ENCODE peak calls at places on chromosomes 13 and 19, in four cellular contexts. M is IMR-90, S is heart right ventricle, G is AG04450. P is an unnamed sample.

GRCh38 chr19:10625762-10626138 is 397 bp downstream of the SLC44A2 start:
- DNase-seq in M (no peak), S (no peak), G (no peak), P (no peak)

GRCh38 chr13:113949546-113949945 is 24.3 kb downstream of the C13orf46 start:
- DNase-seq in M (no peak), S (no peak), G (no peak), P (no peak)

GRCh38 chr13:79987761-79988160 is 353.2 kb downstream of the SPRY2 start:
- DNase-seq in M (no peak), S (no peak), G (no peak), P (peak; percentile 62)

GRCh38 chr13:54210397-54211050 is 1181.9 kb downstream of the OLFM4 start:
- DNase-seq in M (no peak), S (no peak), G (no peak), P (peak; percentile 82)

GRCh38 chr19:18510216-18510615 is 11.7 kb downstream of the ELL start:
- DNase-seq in M (no peak), S (no peak), G (no peak), P (no peak)

GRCh38 chr13:37666036-37666435 is 67.5 kb upstream of the POSTN start:
- DNase-seq in M (peak; percentile 23), S (no peak), G (no peak), P (no peak)

GRCh38 chr13:37495046-37495445 is 103.5 kb downstream of the POSTN start:
- DNase-seq in M (peak; percentile 10), S (no peak), G (no peak), P (peak; percentile 60)

GRCh38 chr19:15129856-15130580 is 22.8 kb downstream of the SYDE1 start:
- DNase-seq in M (no peak), S (no peak), G (no peak), P (peak; percentile 95)

GRCh38 chr13:106521101-106521799 is 14.2 kb downstream of the EFNB2 start:
- DNase-seq in M (no peak), S (no peak), G (no peak), P (peak; percentile 75)

GRCh38 chr19:40638327-40638726 is 37.2 kb downstream of the LTBP4 start:
- DNase-seq in M (no peak), S (no peak), G (no peak), P (no peak)

GRCh38 chr19:58374200-58374599 is 6.6 kb downstream of the ZNF837 start:
- DNase-seq in M (peak; percentile 32), S (no peak), G (no peak), P (no peak)

GRCh38 chr19:45900661-45901431 is 1.6 kb downstream of the MYPOP start:
- DNase-seq in M (no peak), S (no peak), G (no peak), P (peak; percentile 37)

DNA sequence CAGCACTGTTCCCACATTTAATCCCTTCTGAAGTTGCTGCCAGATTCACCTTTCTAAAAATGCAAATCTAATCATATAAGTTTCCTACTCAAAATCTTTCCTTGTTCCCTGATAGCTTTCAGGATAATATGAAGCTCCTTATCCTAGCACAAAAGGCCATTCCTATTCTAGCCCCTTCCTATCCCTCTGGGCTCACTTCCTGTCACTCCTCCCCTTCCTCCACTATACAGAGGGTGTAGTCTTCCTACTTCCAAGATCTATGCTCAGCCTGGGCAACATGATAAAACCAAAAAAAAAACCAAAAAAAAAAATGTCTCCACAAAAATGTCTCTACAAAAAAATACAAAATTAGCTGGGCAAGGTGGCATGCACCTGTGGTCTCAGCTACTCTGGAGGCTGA is 78.3 kb downstream of the TSC22D1 start:
- DNase-seq in M (no peak), S (no peak), G (no peak), P (no peak)
- H3K4me3 ChIP-seq in M (no peak overlapping the region), S (no peak overlapping the region), G (no peak overlapping the region), P (no peak overlapping the region)

DNA sequence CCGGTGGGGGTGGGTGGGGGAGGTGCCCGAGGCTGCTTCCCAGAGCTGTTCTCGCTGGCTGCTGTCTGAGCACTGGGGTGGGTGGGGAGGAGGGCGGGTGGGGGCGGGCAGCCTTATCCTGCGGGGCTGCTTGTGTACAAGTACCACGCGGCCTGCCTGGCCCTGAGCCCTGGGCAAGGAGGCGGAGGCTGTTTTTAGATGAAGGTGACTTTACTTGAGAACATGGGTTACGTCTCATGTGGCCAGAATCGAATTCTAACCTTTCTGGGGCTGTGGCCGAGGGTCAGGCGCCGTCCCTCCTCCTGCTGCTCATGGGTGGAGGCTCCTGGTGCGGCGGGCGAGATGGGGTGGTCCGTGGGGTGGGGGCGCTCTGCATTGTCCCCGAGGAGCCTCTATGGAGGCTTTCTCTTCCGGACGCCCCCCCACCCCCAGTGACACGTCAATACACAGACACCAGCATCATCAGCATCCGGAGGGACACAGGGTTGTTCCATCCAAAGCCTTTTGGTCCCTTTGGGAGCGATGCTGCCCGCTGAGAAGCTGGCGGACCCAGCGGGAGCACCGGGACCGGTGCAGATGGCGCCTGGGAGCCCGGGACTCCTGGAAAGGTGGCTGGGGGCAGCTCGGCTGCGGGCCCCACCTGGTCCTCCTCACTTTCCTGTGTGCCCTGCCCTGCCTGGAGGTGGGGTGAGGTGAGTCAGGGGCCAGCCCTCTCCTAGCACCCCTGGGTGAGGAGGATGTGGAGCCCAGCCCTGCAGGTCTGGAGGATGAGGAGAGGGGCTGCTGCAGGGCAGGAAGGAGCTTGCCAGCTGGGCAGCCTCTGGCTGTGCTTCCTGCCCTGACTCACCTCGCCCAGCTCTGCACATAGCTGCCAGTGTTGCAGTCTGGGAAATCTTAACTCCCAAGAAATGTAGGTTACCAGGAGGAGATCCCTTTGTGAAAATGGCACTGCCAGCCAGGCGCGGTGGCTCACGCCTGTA is 3.4 kb downstream of the BSG start:
- DNase-seq in M (peak; percentile 37), S (peak; percentile 77), G (no peak), P (peak; percentile 89)
- H3K4me3 ChIP-seq in M (no peak overlapping the region), S (peak overlapping the region; percentile 88), G (peak overlapping the region; percentile 47), P (peak overlapping the region; percentile 13)

GRCh38 chr19:6766357-6767080 is 716 bp downstream of the SH2D3A start:
- DNase-seq in M (no peak), S (no peak), G (no peak), P (peak; percentile 77)
- H3K4me3 ChIP-seq in M (no peak overlapping the region), S (no peak overlapping the region), G (no peak overlapping the region), P (peak overlapping the region; percentile 57)

GRCh38 chr13:33279898-33280549 is 5.5 kb downstream of the STARD13 start:
- DNase-seq in M (peak; percentile 71), S (no peak), G (no peak), P (peak; percentile 96)
- H3K4me3 ChIP-seq in M (no peak overlapping the region), S (no peak overlapping the region), G (no peak overlapping the region), P (no peak overlapping the region)

DNA sequence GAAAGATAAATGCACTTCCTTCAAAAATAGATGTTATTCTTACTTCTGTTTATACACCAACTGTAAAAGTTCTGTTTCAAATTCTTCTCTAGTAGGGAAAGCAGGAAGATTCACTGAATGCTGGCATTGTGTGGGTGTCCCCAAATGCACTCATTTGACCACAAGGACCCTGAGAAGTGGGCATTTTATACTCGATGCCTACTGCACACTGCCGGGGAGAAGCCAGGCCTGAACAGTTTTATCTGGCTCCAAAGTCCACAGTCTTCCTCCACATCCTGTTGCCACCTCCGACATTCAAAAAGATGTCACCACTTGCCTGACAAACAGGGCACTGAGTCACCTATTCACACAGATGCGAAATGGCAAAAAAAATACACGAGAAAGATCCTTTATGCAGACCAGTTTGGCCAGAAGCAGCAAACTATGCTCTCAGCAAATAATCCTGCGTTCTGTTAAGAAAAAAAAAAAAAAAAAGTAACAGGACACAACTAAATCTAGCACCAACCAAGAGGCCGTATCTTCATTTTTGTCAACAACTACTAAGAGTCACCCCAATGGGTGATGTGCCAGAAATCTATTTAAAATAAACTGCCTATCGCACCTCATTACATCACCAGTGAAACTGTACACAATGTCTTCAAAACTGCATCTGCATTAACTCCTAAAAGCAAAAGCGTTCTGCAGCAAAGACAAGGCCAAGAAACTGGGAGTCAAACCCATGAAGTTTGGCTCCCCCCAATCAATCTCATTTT is 6.2 kb downstream of the ZC3H4 start:
- DNase-seq in M (peak; percentile 45), S (no peak), G (no peak), P (peak; percentile 56)
- H3K4me3 ChIP-seq in M (no peak overlapping the region), S (no peak overlapping the region), G (no peak overlapping the region), P (no peak overlapping the region)